ENCODE peak calls at places on chromosome 7, in eight cellular contexts. One of them, this sample, is unnamed.

GRCh38 chr7:121504478-121504877 is 108.4 kb upstream of the FAM3C start:
- DNase-seq in A549: peak; percentile 17
- DNase-seq in breast epithelium: no peak
- DNase-seq in HCT116: no peak
- DNase-seq in mammary epithelial cell: peak; percentile 37
- DNase-seq in OCI-LY7: no peak
- DNase-seq in uterus: peak; percentile 34
- DNase-seq in hepatocyte: peak; percentile 81
- DNase-seq in this sample: no peak

GRCh38 chr7:13871008-13871407 is 118.5 kb downstream of the ETV1 start:
- DNase-seq in A549: no peak
- DNase-seq in breast epithelium: no peak
- DNase-seq in HCT116: no peak
- DNase-seq in mammary epithelial cell: no peak
- DNase-seq in OCI-LY7: no peak
- DNase-seq in uterus: no peak
- DNase-seq in hepatocyte: no peak
- DNase-seq in this sample: no peak

GRCh38 chr7:44985900-44986217 is 7.0 kb upstream of the MYO1G start:
- DNase-seq in A549: no peak
- DNase-seq in breast epithelium: no peak
- DNase-seq in HCT116: no peak
- DNase-seq in mammary epithelial cell: no peak
- DNase-seq in OCI-LY7: no peak
- DNase-seq in uterus: no peak
- DNase-seq in hepatocyte: no peak
- DNase-seq in this sample: no peak

GRCh38 chr7:35755711-35756110 is 45.1 kb upstream of the SEPTIN7 start:
- DNase-seq in A549: no peak
- DNase-seq in breast epithelium: no peak
- DNase-seq in HCT116: no peak
- DNase-seq in mammary epithelial cell: no peak
- DNase-seq in OCI-LY7: no peak
- DNase-seq in uterus: no peak
- DNase-seq in hepatocyte: no peak
- DNase-seq in this sample: no peak

GRCh38 chr7:143884978-143885559 is 16.9 kb downstream of the TCAF1 start:
- DNase-seq in A549: no peak
- DNase-seq in breast epithelium: peak; percentile 52
- DNase-seq in HCT116: no peak
- DNase-seq in mammary epithelial cell: no peak
- DNase-seq in OCI-LY7: no peak
- DNase-seq in uterus: peak; percentile 68
- DNase-seq in hepatocyte: peak; percentile 84
- DNase-seq in this sample: peak; percentile 66

GRCh38 chr7:18995270-18995671 is 122.2 kb downstream of the TWIST1 start:
- DNase-seq in A549: no peak
- DNase-seq in breast epithelium: no peak
- DNase-seq in HCT116: no peak
- DNase-seq in mammary epithelial cell: no peak
- DNase-seq in OCI-LY7: no peak
- DNase-seq in uterus: no peak
- DNase-seq in hepatocyte: no peak
- DNase-seq in this sample: no peak

GRCh38 chr7:35565927-35566326 is 129.0 kb downstream of the HERPUD2 start:
- DNase-seq in A549: no peak
- DNase-seq in breast epithelium: no peak
- DNase-seq in HCT116: no peak
- DNase-seq in mammary epithelial cell: peak; percentile 40
- DNase-seq in OCI-LY7: no peak
- DNase-seq in uterus: no peak
- DNase-seq in hepatocyte: no peak
- DNase-seq in this sample: no peak

GRCh38 chr7:151143261-151144015 is 24.1 kb downstream of the GBX1 start:
- DNase-seq in A549: no peak
- DNase-seq in breast epithelium: no peak
- DNase-seq in HCT116: no peak
- DNase-seq in mammary epithelial cell: no peak
- DNase-seq in OCI-LY7: no peak
- DNase-seq in uterus: peak; percentile 14
- DNase-seq in hepatocyte: no peak
- DNase-seq in this sample: peak; percentile 74

GRCh38 chr7:100200693-100201092 is 19.1 kb upstream of the PVRIG start:
- DNase-seq in A549: no peak
- DNase-seq in breast epithelium: no peak
- DNase-seq in HCT116: no peak
- DNase-seq in mammary epithelial cell: no peak
- DNase-seq in OCI-LY7: no peak
- DNase-seq in uterus: no peak
- DNase-seq in hepatocyte: peak; percentile 66
- DNase-seq in this sample: no peak

GRCh38 chr7:158443014-158443687 is 144.5 kb downstream of the PTPRN2 start:
- DNase-seq in A549: no peak
- DNase-seq in breast epithelium: no peak
- DNase-seq in HCT116: no peak
- DNase-seq in mammary epithelial cell: no peak
- DNase-seq in OCI-LY7: no peak
- DNase-seq in uterus: no peak
- DNase-seq in hepatocyte: no peak
- DNase-seq in this sample: no peak

GRCh38 chr7:146116452-146117219 is at the start of gene CNTNAP2:
- DNase-seq in A549: no peak
- DNase-seq in breast epithelium: no peak
- DNase-seq in HCT116: no peak
- DNase-seq in mammary epithelial cell: no peak
- DNase-seq in OCI-LY7: no peak
- DNase-seq in uterus: no peak
- DNase-seq in hepatocyte: peak; percentile 52
- DNase-seq in this sample: no peak

GRCh38 chr7:134343136-134343535 is 26.4 kb upstream of the SLC35B4 start:
- DNase-seq in A549: no peak
- DNase-seq in breast epithelium: no peak
- DNase-seq in HCT116: no peak
- DNase-seq in mammary epithelial cell: no peak
- DNase-seq in OCI-LY7: no peak
- DNase-seq in uterus: no peak
- DNase-seq in hepatocyte: no peak
- DNase-seq in this sample: no peak

GRCh38 chr7:36391436-36392198 is 2.0 kb downstream of the ANLN start:
- DNase-seq in A549: peak; percentile 36
- DNase-seq in breast epithelium: no peak
- DNase-seq in HCT116: no peak
- DNase-seq in mammary epithelial cell: peak; percentile 54
- DNase-seq in OCI-LY7: peak; percentile 40
- DNase-seq in uterus: no peak
- DNase-seq in hepatocyte: no peak
- DNase-seq in this sample: no peak

GRCh38 chr7:155885162-155886160 is 73.2 kb upstream of the SHH start:
- DNase-seq in A549: peak; percentile 53
- DNase-seq in breast epithelium: no peak
- DNase-seq in HCT116: no peak
- DNase-seq in mammary epithelial cell: no peak
- DNase-seq in OCI-LY7: no peak
- DNase-seq in uterus: no peak
- DNase-seq in hepatocyte: peak; percentile 63
- DNase-seq in this sample: peak; percentile 46
- H3K4me3 ChIP-seq in A549: no peak overlapping the region
- H3K4me3 ChIP-seq in breast epithelium: no peak overlapping the region
- H3K4me3 ChIP-seq in HCT116: no peak overlapping the region
- H3K4me3 ChIP-seq in mammary epithelial cell: no peak overlapping the region
- H3K4me3 ChIP-seq in OCI-LY7: no peak overlapping the region
- H3K4me3 ChIP-seq in uterus: no peak overlapping the region
- H3K4me3 ChIP-seq in hepatocyte: no peak overlapping the region
- H3K4me3 ChIP-seq in this sample: no peak overlapping the region

GRCh38 chr7:46568420-46569116 is 647.5 kb upstream of the IGFBP3 start:
- DNase-seq in A549: no peak
- DNase-seq in breast epithelium: no peak
- DNase-seq in HCT116: no peak
- DNase-seq in mammary epithelial cell: no peak
- DNase-seq in OCI-LY7: no peak
- DNase-seq in uterus: no peak
- DNase-seq in hepatocyte: no peak
- DNase-seq in this sample: no peak
- H3K27ac ChIP-seq in A549: peak overlapping the region; percentile 57
- H3K27ac ChIP-seq in breast epithelium: no peak overlapping the region
- H3K27ac ChIP-seq in HCT116: peak overlapping the region; percentile 45
- H3K27ac ChIP-seq in mammary epithelial cell: no peak overlapping the region
- H3K27ac ChIP-seq in OCI-LY7: no peak overlapping the region
- H3K27ac ChIP-seq in uterus: no peak overlapping the region
- H3K27ac ChIP-seq in hepatocyte: peak overlapping the region; percentile 86
- H3K27ac ChIP-seq in this sample: no peak overlapping the region

GRCh38 chr7:78020874-78021249 is 222.3 kb downstream of the PHTF2 start:
- DNase-seq in A549: no peak
- DNase-seq in breast epithelium: no peak
- DNase-seq in HCT116: no peak
- DNase-seq in mammary epithelial cell: no peak
- DNase-seq in OCI-LY7: no peak
- DNase-seq in uterus: no peak
- DNase-seq in hepatocyte: no peak
- DNase-seq in this sample: no peak
- TF ChIP-seq CTCF in A549: no peak
- TF ChIP-seq CTCF in breast epithelium: no peak
- TF ChIP-seq CTCF in HCT116: no peak
- TF ChIP-seq CTCF in mammary epithelial cell: no peak
- TF ChIP-seq CTCF in OCI-LY7: peak; percentile 49
- TF ChIP-seq CTCF in uterus: no peak
- TF ChIP-seq CTCF in hepatocyte: no peak
- TF ChIP-seq CTCF in this sample: no peak

DNA sequence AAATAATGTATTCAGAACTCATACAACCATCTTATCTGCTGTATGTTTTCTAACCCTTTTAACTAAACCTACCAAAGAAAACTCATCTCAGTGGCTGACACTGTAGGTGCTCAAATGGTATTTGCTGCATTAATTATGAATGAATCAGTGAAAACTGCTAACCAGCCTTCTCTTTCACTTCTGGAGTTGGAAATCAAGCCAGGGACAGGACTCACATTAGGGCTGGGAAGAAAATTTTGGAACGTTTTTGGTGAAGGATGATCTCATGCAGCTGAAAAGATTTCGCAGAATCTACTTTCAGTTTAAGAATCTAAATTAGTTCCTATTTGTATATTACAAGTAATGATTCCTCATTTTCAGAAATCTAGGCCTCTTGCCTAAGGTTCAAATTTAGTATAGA is 12.9 kb downstream of the MTPN start:
- DNase-seq in A549: no peak
- DNase-seq in breast epithelium: no peak
- DNase-seq in HCT116: no peak
- DNase-seq in mammary epithelial cell: no peak
- DNase-seq in OCI-LY7: no peak
- DNase-seq in uterus: no peak
- DNase-seq in hepatocyte: no peak
- DNase-seq in this sample: no peak
- H3K4me3 ChIP-seq in A549: no peak overlapping the region
- H3K4me3 ChIP-seq in breast epithelium: no peak overlapping the region
- H3K4me3 ChIP-seq in HCT116: no peak overlapping the region
- H3K4me3 ChIP-seq in mammary epithelial cell: no peak overlapping the region
- H3K4me3 ChIP-seq in OCI-LY7: peak overlapping the region; percentile 55
- H3K4me3 ChIP-seq in uterus: no peak overlapping the region
- H3K4me3 ChIP-seq in hepatocyte: no peak overlapping the region
- H3K4me3 ChIP-seq in this sample: no peak overlapping the region

GRCh38 chr7:2360791-2361190 is 6.2 kb downstream of the EIF3B start:
- DNase-seq in A549: no peak
- DNase-seq in breast epithelium: no peak
- DNase-seq in HCT116: no peak
- DNase-seq in mammary epithelial cell: peak; percentile 83
- DNase-seq in OCI-LY7: no peak
- DNase-seq in uterus: no peak
- DNase-seq in hepatocyte: no peak
- DNase-seq in this sample: no peak

GRCh38 chr7:2357165-2357564 is 2.5 kb downstream of the EIF3B start:
- DNase-seq in A549: no peak
- DNase-seq in breast epithelium: no peak
- DNase-seq in HCT116: no peak
- DNase-seq in mammary epithelial cell: peak; percentile 12
- DNase-seq in OCI-LY7: no peak
- DNase-seq in uterus: no peak
- DNase-seq in hepatocyte: no peak
- DNase-seq in this sample: no peak

GRCh38 chr7:2362385-2363088 is 7.9 kb downstream of the EIF3B start:
- DNase-seq in A549: no peak
- DNase-seq in breast epithelium: no peak
- DNase-seq in HCT116: no peak
- DNase-seq in mammary epithelial cell: no peak
- DNase-seq in OCI-LY7: no peak
- DNase-seq in uterus: no peak
- DNase-seq in hepatocyte: no peak
- DNase-seq in this sample: no peak

GRCh38 chr7:2359610-2360009 is 5.0 kb downstream of the EIF3B start:
- DNase-seq in A549: no peak
- DNase-seq in breast epithelium: no peak
- DNase-seq in HCT116: no peak
- DNase-seq in mammary epithelial cell: no peak
- DNase-seq in OCI-LY7: no peak
- DNase-seq in uterus: no peak
- DNase-seq in hepatocyte: no peak
- DNase-seq in this sample: no peak

DNA sequence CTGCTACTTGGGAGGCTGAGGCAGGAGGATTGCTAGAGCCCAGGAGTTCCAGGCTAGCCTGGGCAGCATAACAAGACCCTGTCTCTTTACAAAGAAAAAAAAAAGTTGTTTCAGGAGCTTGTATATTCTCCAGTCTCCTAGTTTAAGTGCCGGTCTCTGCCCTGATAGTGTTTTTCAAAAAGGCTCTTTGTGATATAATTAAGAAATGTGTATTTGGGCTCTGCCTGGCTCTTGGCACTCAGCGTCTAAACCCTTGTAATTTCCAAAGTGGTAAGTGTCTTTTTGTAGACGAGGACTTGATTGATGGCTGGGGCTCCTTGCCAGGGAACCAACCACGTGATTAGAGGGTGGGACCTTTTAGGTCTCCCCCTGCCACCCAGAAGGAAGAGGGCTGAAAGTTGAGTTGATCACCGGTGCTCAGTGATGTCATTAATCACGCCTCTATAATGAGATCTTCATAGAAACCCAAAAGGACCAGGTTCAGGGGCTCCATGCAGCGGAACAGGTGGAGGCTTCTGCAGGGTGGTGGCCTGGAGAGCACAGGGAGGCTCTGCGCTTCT is 4.4 kb downstream of the EIF3B start:
- DNase-seq in A549: no peak
- DNase-seq in breast epithelium: no peak
- DNase-seq in HCT116: no peak
- DNase-seq in mammary epithelial cell: no peak
- DNase-seq in OCI-LY7: no peak
- DNase-seq in uterus: no peak
- DNase-seq in hepatocyte: no peak
- DNase-seq in this sample: no peak
- H3K27ac ChIP-seq in A549: no peak overlapping the region
- H3K27ac ChIP-seq in breast epithelium: peak overlapping the region; percentile 21
- H3K27ac ChIP-seq in HCT116: no peak overlapping the region
- H3K27ac ChIP-seq in mammary epithelial cell: no peak overlapping the region
- H3K27ac ChIP-seq in OCI-LY7: no peak overlapping the region
- H3K27ac ChIP-seq in uterus: no peak overlapping the region
- H3K27ac ChIP-seq in hepatocyte: no peak overlapping the region
- H3K27ac ChIP-seq in this sample: no peak overlapping the region

GRCh38 chr7:6430271-6430940 is 17.3 kb downstream of the DAGLB start:
- DNase-seq in A549: no peak
- DNase-seq in breast epithelium: no peak
- DNase-seq in HCT116: no peak
- DNase-seq in mammary epithelial cell: no peak
- DNase-seq in OCI-LY7: peak; percentile 31
- DNase-seq in uterus: no peak
- DNase-seq in hepatocyte: no peak
- DNase-seq in this sample: no peak
- TF ChIP-seq CTCF in A549: no peak
- TF ChIP-seq CTCF in breast epithelium: no peak
- TF ChIP-seq CTCF in HCT116: peak; percentile 45
- TF ChIP-seq CTCF in mammary epithelial cell: peak; percentile 5
- TF ChIP-seq CTCF in OCI-LY7: peak; percentile 59
- TF ChIP-seq CTCF in uterus: no peak
- TF ChIP-seq CTCF in hepatocyte: peak; percentile 15
- TF ChIP-seq CTCF in this sample: no peak

GRCh38 chr7:27203378-27203953 is 3.6 kb upstream of the HOXA13 start:
- DNase-seq in A549: no peak
- DNase-seq in breast epithelium: no peak
- DNase-seq in HCT116: no peak
- DNase-seq in mammary epithelial cell: no peak
- DNase-seq in OCI-LY7: no peak
- DNase-seq in uterus: no peak
- DNase-seq in hepatocyte: no peak
- DNase-seq in this sample: peak; percentile 30
- H3K4me3 ChIP-seq in A549: no peak overlapping the region
- H3K4me3 ChIP-seq in breast epithelium: no peak overlapping the region
- H3K4me3 ChIP-seq in HCT116: no peak overlapping the region
- H3K4me3 ChIP-seq in mammary epithelial cell: no peak overlapping the region
- H3K4me3 ChIP-seq in OCI-LY7: no peak overlapping the region
- H3K4me3 ChIP-seq in uterus: no peak overlapping the region
- H3K4me3 ChIP-seq in hepatocyte: peak overlapping the region; percentile 25
- H3K4me3 ChIP-seq in this sample: no peak overlapping the region